ENCODE peak calls at places on chromosomes 1 and 21, in ten cellular contexts. One of them, this sample, is unnamed.
A peak's percentile ranks its signal among the peaks of the same experiment; 100 is the strongest.

GRCh38 chr21:15795533-15795932 is 65.8 kb downstream of the USP25 start:
- DNase-seq in activated effector memory CD4-positive, alpha-beta T cell treated with anti-CD3 and anti-CD28 coated beads, Interleukin-2, amount 50 U/mL, for 16 hours: no peak
- DNase-seq in stimulated activated CD4-positive, alpha-beta T cell treated with anti-CD3 and anti-CD28 coated beads, Interleukin-4, amount 100 ng/mL, for 1 hour: no peak
- DNase-seq in activated T-helper 1 cell treated with Interleukin-2 at 50 U/mL for 16 hours: no peak
- DNase-seq in mesendoderm: no peak
- DNase-seq in HL-60: no peak
- DNase-seq in GM03348: no peak
- DNase-seq in NCI-H1436: no peak
- DNase-seq in CD8-positive, alpha-beta memory T cell: no peak
- DNase-seq in RWPE1: no peak
- DNase-seq in this sample: no peak

GRCh38 chr1:154445040-154445472 is 39.9 kb downstream of the IL6R start:
- DNase-seq in activated effector memory CD4-positive, alpha-beta T cell treated with anti-CD3 and anti-CD28 coated beads, Interleukin-2, amount 50 U/mL, for 16 hours: peak; percentile 73
- DNase-seq in stimulated activated CD4-positive, alpha-beta T cell treated with anti-CD3 and anti-CD28 coated beads, Interleukin-4, amount 100 ng/mL, for 1 hour: peak; percentile 20
- DNase-seq in activated T-helper 1 cell treated with Interleukin-2 at 50 U/mL for 16 hours: no peak
- DNase-seq in mesendoderm: peak; percentile 38
- DNase-seq in HL-60: no peak
- DNase-seq in GM03348: peak; percentile 67
- DNase-seq in NCI-H1436: no peak
- DNase-seq in CD8-positive, alpha-beta memory T cell: no peak
- DNase-seq in RWPE1: no peak
- DNase-seq in this sample: no peak

GRCh38 chr1:161196521-161197451 is 2.1 kb downstream of the ADAMTS4 start:
- DNase-seq in activated effector memory CD4-positive, alpha-beta T cell treated with anti-CD3 and anti-CD28 coated beads, Interleukin-2, amount 50 U/mL, for 16 hours: no peak
- DNase-seq in stimulated activated CD4-positive, alpha-beta T cell treated with anti-CD3 and anti-CD28 coated beads, Interleukin-4, amount 100 ng/mL, for 1 hour: no peak
- DNase-seq in activated T-helper 1 cell treated with Interleukin-2 at 50 U/mL for 16 hours: no peak
- DNase-seq in mesendoderm: no peak
- DNase-seq in HL-60: no peak
- DNase-seq in GM03348: peak; percentile 89
- DNase-seq in NCI-H1436: no peak
- DNase-seq in CD8-positive, alpha-beta memory T cell: no peak
- DNase-seq in RWPE1: no peak
- DNase-seq in this sample: no peak

GRCh38 chr1:50735443-50735842 is 224.6 kb downstream of the FAF1 start:
- DNase-seq in activated effector memory CD4-positive, alpha-beta T cell treated with anti-CD3 and anti-CD28 coated beads, Interleukin-2, amount 50 U/mL, for 16 hours: no peak
- DNase-seq in stimulated activated CD4-positive, alpha-beta T cell treated with anti-CD3 and anti-CD28 coated beads, Interleukin-4, amount 100 ng/mL, for 1 hour: no peak
- DNase-seq in activated T-helper 1 cell treated with Interleukin-2 at 50 U/mL for 16 hours: no peak
- DNase-seq in mesendoderm: peak; percentile 22
- DNase-seq in HL-60: no peak
- DNase-seq in GM03348: peak; percentile 55
- DNase-seq in NCI-H1436: peak; percentile 13
- DNase-seq in CD8-positive, alpha-beta memory T cell: no peak
- DNase-seq in RWPE1: peak; percentile 8
- DNase-seq in this sample: peak; percentile 34

GRCh38 chr1:76939107-76939816 is 72.0 kb downstream of the ST6GALNAC5 start:
- DNase-seq in activated effector memory CD4-positive, alpha-beta T cell treated with anti-CD3 and anti-CD28 coated beads, Interleukin-2, amount 50 U/mL, for 16 hours: no peak
- DNase-seq in stimulated activated CD4-positive, alpha-beta T cell treated with anti-CD3 and anti-CD28 coated beads, Interleukin-4, amount 100 ng/mL, for 1 hour: no peak
- DNase-seq in activated T-helper 1 cell treated with Interleukin-2 at 50 U/mL for 16 hours: no peak
- DNase-seq in mesendoderm: no peak
- DNase-seq in HL-60: no peak
- DNase-seq in GM03348: peak; percentile 13
- DNase-seq in NCI-H1436: no peak
- DNase-seq in CD8-positive, alpha-beta memory T cell: no peak
- DNase-seq in RWPE1: no peak
- DNase-seq in this sample: no peak

GRCh38 chr1:160260436-160261382 is 1.6 kb downstream of the DCAF8 start:
- DNase-seq in activated effector memory CD4-positive, alpha-beta T cell treated with anti-CD3 and anti-CD28 coated beads, Interleukin-2, amount 50 U/mL, for 16 hours: no peak
- DNase-seq in stimulated activated CD4-positive, alpha-beta T cell treated with anti-CD3 and anti-CD28 coated beads, Interleukin-4, amount 100 ng/mL, for 1 hour: no peak
- DNase-seq in activated T-helper 1 cell treated with Interleukin-2 at 50 U/mL for 16 hours: no peak
- DNase-seq in mesendoderm: peak; percentile 27
- DNase-seq in HL-60: no peak
- DNase-seq in GM03348: peak; percentile 42
- DNase-seq in NCI-H1436: no peak
- DNase-seq in CD8-positive, alpha-beta memory T cell: no peak
- DNase-seq in RWPE1: peak; percentile 25
- DNase-seq in this sample: no peak

GRCh38 chr1:39317111-39317510 is 112.6 kb downstream of the MACF1 start:
- DNase-seq in activated effector memory CD4-positive, alpha-beta T cell treated with anti-CD3 and anti-CD28 coated beads, Interleukin-2, amount 50 U/mL, for 16 hours: no peak
- DNase-seq in stimulated activated CD4-positive, alpha-beta T cell treated with anti-CD3 and anti-CD28 coated beads, Interleukin-4, amount 100 ng/mL, for 1 hour: no peak
- DNase-seq in activated T-helper 1 cell treated with Interleukin-2 at 50 U/mL for 16 hours: no peak
- DNase-seq in mesendoderm: peak; percentile 3
- DNase-seq in HL-60: no peak
- DNase-seq in GM03348: no peak
- DNase-seq in NCI-H1436: no peak
- DNase-seq in CD8-positive, alpha-beta memory T cell: no peak
- DNase-seq in RWPE1: no peak
- DNase-seq in this sample: no peak

GRCh38 chr1:209652121-209652742 is at the start of gene LAMB3:
- DNase-seq in activated effector memory CD4-positive, alpha-beta T cell treated with anti-CD3 and anti-CD28 coated beads, Interleukin-2, amount 50 U/mL, for 16 hours: no peak
- DNase-seq in stimulated activated CD4-positive, alpha-beta T cell treated with anti-CD3 and anti-CD28 coated beads, Interleukin-4, amount 100 ng/mL, for 1 hour: no peak
- DNase-seq in activated T-helper 1 cell treated with Interleukin-2 at 50 U/mL for 16 hours: no peak
- DNase-seq in mesendoderm: no peak
- DNase-seq in HL-60: no peak
- DNase-seq in GM03348: no peak
- DNase-seq in NCI-H1436: no peak
- DNase-seq in CD8-positive, alpha-beta memory T cell: no peak
- DNase-seq in RWPE1: peak; percentile 95
- DNase-seq in this sample: no peak

GRCh38 chr1:167136191-167136614 is 42.3 kb downstream of the STYXL2 start:
- DNase-seq in activated effector memory CD4-positive, alpha-beta T cell treated with anti-CD3 and anti-CD28 coated beads, Interleukin-2, amount 50 U/mL, for 16 hours: no peak
- DNase-seq in stimulated activated CD4-positive, alpha-beta T cell treated with anti-CD3 and anti-CD28 coated beads, Interleukin-4, amount 100 ng/mL, for 1 hour: no peak
- DNase-seq in activated T-helper 1 cell treated with Interleukin-2 at 50 U/mL for 16 hours: no peak
- DNase-seq in mesendoderm: peak; percentile 94
- DNase-seq in HL-60: no peak
- DNase-seq in GM03348: no peak
- DNase-seq in NCI-H1436: no peak
- DNase-seq in CD8-positive, alpha-beta memory T cell: no peak
- DNase-seq in RWPE1: peak; percentile 61
- DNase-seq in this sample: no peak

GRCh38 chr1:160720366-160720765 is 8.7 kb upstream of the CD48 start:
- DNase-seq in activated effector memory CD4-positive, alpha-beta T cell treated with anti-CD3 and anti-CD28 coated beads, Interleukin-2, amount 50 U/mL, for 16 hours: no peak
- DNase-seq in stimulated activated CD4-positive, alpha-beta T cell treated with anti-CD3 and anti-CD28 coated beads, Interleukin-4, amount 100 ng/mL, for 1 hour: no peak
- DNase-seq in activated T-helper 1 cell treated with Interleukin-2 at 50 U/mL for 16 hours: no peak
- DNase-seq in mesendoderm: no peak
- DNase-seq in HL-60: no peak
- DNase-seq in GM03348: no peak
- DNase-seq in NCI-H1436: no peak
- DNase-seq in CD8-positive, alpha-beta memory T cell: no peak
- DNase-seq in RWPE1: no peak
- DNase-seq in this sample: no peak

GRCh38 chr1:64004451-64004850 is 199.0 kb upstream of the UBE2U start:
- DNase-seq in activated effector memory CD4-positive, alpha-beta T cell treated with anti-CD3 and anti-CD28 coated beads, Interleukin-2, amount 50 U/mL, for 16 hours: no peak
- DNase-seq in stimulated activated CD4-positive, alpha-beta T cell treated with anti-CD3 and anti-CD28 coated beads, Interleukin-4, amount 100 ng/mL, for 1 hour: no peak
- DNase-seq in activated T-helper 1 cell treated with Interleukin-2 at 50 U/mL for 16 hours: no peak
- DNase-seq in mesendoderm: peak; percentile 58
- DNase-seq in HL-60: no peak
- DNase-seq in GM03348: no peak
- DNase-seq in NCI-H1436: no peak
- DNase-seq in CD8-positive, alpha-beta memory T cell: no peak
- DNase-seq in RWPE1: no peak
- DNase-seq in this sample: no peak

GRCh38 chr1:40563266-40563665 is 31.8 kb downstream of the ZNF684 start:
- DNase-seq in activated effector memory CD4-positive, alpha-beta T cell treated with anti-CD3 and anti-CD28 coated beads, Interleukin-2, amount 50 U/mL, for 16 hours: no peak
- DNase-seq in stimulated activated CD4-positive, alpha-beta T cell treated with anti-CD3 and anti-CD28 coated beads, Interleukin-4, amount 100 ng/mL, for 1 hour: no peak
- DNase-seq in activated T-helper 1 cell treated with Interleukin-2 at 50 U/mL for 16 hours: no peak
- DNase-seq in mesendoderm: no peak
- DNase-seq in HL-60: no peak
- DNase-seq in GM03348: no peak
- DNase-seq in NCI-H1436: no peak
- DNase-seq in CD8-positive, alpha-beta memory T cell: no peak
- DNase-seq in RWPE1: no peak
- DNase-seq in this sample: no peak

GRCh38 chr1:117655220-117655577 is 49.4 kb downstream of the TENT5C start:
- DNase-seq in activated effector memory CD4-positive, alpha-beta T cell treated with anti-CD3 and anti-CD28 coated beads, Interleukin-2, amount 50 U/mL, for 16 hours: no peak
- DNase-seq in stimulated activated CD4-positive, alpha-beta T cell treated with anti-CD3 and anti-CD28 coated beads, Interleukin-4, amount 100 ng/mL, for 1 hour: no peak
- DNase-seq in activated T-helper 1 cell treated with Interleukin-2 at 50 U/mL for 16 hours: no peak
- DNase-seq in mesendoderm: no peak
- DNase-seq in HL-60: no peak
- DNase-seq in GM03348: no peak
- DNase-seq in NCI-H1436: no peak
- DNase-seq in CD8-positive, alpha-beta memory T cell: no peak
- DNase-seq in RWPE1: peak; percentile 25
- DNase-seq in this sample: no peak

This sample was measured in NCI-H526.